ENCODE peak calls at places on chromosome 1, in seven cellular contexts. Y, F, S, W, C, O and R are unnamed samples.

GRCh38 chr1:41175546-41175945 is 66.6 kb downstream of the SCMH1 start:
- DNase-seq in Y (no peak), F (no peak), S (no peak), W (peak), C (peak), O (peak), R (no peak)

GRCh38 chr1:42177551-42177981 is 13.0 kb upstream of the GUCA2A start:
- DNase-seq in Y (peak), F (no peak), S (no peak), W (peak), C (peak), O (peak), R (no peak)

GRCh38 chr1:210726621-210727020 is 397.9 kb downstream of the HHAT start:
- DNase-seq in Y (no peak), F (no peak), S (peak), W (peak), C (peak), O (peak), R (no peak)

GRCh38 chr1:2271134-2271785 is 43.1 kb downstream of the SKI start:
- DNase-seq in Y (peak), F (no peak), S (no peak), W (no peak), C (no peak), O (no peak), R (no peak)

GRCh38 chr1:211761400-211761799 is 69.2 kb downstream of the LPGAT1 start:
- DNase-seq in Y (no peak), F (no peak), S (no peak), W (no peak), C (no peak), O (no peak), R (no peak)

GRCh38 chr1:38677311-38677710 is 182.3 kb downstream of the RRAGC start:
- DNase-seq in Y (no peak), F (no peak), S (no peak), W (no peak), C (no peak), O (no peak), R (no peak)

GRCh38 chr1:233261206-233261605 is 34.3 kb downstream of the PCNX2 start:
- DNase-seq in Y (no peak), F (no peak), S (no peak), W (no peak), C (no peak), O (no peak), R (no peak)

GRCh38 chr1:231778009-231778719 is 151.6 kb downstream of the DISC1 start:
- DNase-seq in Y (peak), F (no peak), S (peak), W (peak), C (peak), O (peak), R (no peak)

GRCh38 chr1:173418107-173418985 is 58.8 kb upstream of the PRDX6 start:
- DNase-seq in Y (no peak), F (no peak), S (no peak), W (no peak), C (peak), O (no peak), R (no peak)